ENCODE peak calls at places on chromosomes 2 and 18, in ten cellular contexts. One of them, this sample, is unnamed.

GRCh38 chr2:215314896-215315295 is 3.0 kb downstream of the ATIC start:
- DNase-seq in pons: no peak
- DNase-seq in T-helper 2 cell: no peak
- DNase-seq in IMR-90: no peak
- DNase-seq in KBM-7: no peak
- DNase-seq in KG1: no peak
- DNase-seq in tibial nerve: no peak
- DNase-seq in neural crest cell: no peak
- DNase-seq in RPMI8226: no peak
- DNase-seq in astrocyte of the cerebellum: no peak
- DNase-seq in this sample: no peak

GRCh38 chr2:159157361-159158045 is 129.0 kb downstream of the WDSUB1 start:
- DNase-seq in pons: no peak
- DNase-seq in T-helper 2 cell: no peak
- DNase-seq in IMR-90: peak; percentile 14
- DNase-seq in KBM-7: no peak
- DNase-seq in KG1: no peak
- DNase-seq in tibial nerve: no peak
- DNase-seq in neural crest cell: no peak
- DNase-seq in RPMI8226: no peak
- DNase-seq in astrocyte of the cerebellum: no peak
- DNase-seq in this sample: no peak

GRCh38 chr2:238586931-238587775 is 160.4 kb downstream of the ASB1 start:
- DNase-seq in pons: no peak
- DNase-seq in T-helper 2 cell: no peak
- DNase-seq in IMR-90: no peak
- DNase-seq in KBM-7: no peak
- DNase-seq in KG1: no peak
- DNase-seq in tibial nerve: no peak
- DNase-seq in neural crest cell: no peak
- DNase-seq in RPMI8226: no peak
- DNase-seq in astrocyte of the cerebellum: no peak
- DNase-seq in this sample: no peak

GRCh38 chr2:175684466-175684865 is 317.6 kb downstream of the LNPK start:
- DNase-seq in pons: no peak
- DNase-seq in T-helper 2 cell: no peak
- DNase-seq in IMR-90: no peak
- DNase-seq in KBM-7: no peak
- DNase-seq in KG1: no peak
- DNase-seq in tibial nerve: no peak
- DNase-seq in neural crest cell: no peak
- DNase-seq in RPMI8226: no peak
- DNase-seq in astrocyte of the cerebellum: no peak
- DNase-seq in this sample: no peak

GRCh38 chr2:37827911-37828411 is 97.1 kb upstream of the RMDN2 start:
- DNase-seq in pons: no peak
- DNase-seq in T-helper 2 cell: no peak
- DNase-seq in IMR-90: peak; percentile 89
- DNase-seq in KBM-7: no peak
- DNase-seq in KG1: no peak
- DNase-seq in tibial nerve: no peak
- DNase-seq in neural crest cell: no peak
- DNase-seq in RPMI8226: no peak
- DNase-seq in astrocyte of the cerebellum: no peak
- DNase-seq in this sample: no peak

GRCh38 chr2:109280804-109281203 is 151.8 kb downstream of the SH3RF3 start:
- DNase-seq in pons: no peak
- DNase-seq in T-helper 2 cell: no peak
- DNase-seq in IMR-90: no peak
- DNase-seq in KBM-7: no peak
- DNase-seq in KG1: no peak
- DNase-seq in tibial nerve: no peak
- DNase-seq in neural crest cell: no peak
- DNase-seq in RPMI8226: no peak
- DNase-seq in astrocyte of the cerebellum: no peak
- DNase-seq in this sample: peak; percentile 28

GRCh38 chr18:3211236-3211992 is 8.4 kb downstream of the MYOM1 start:
- DNase-seq in pons: peak; percentile 41
- DNase-seq in T-helper 2 cell: no peak
- DNase-seq in IMR-90: peak; percentile 6
- DNase-seq in KBM-7: no peak
- DNase-seq in KG1: no peak
- DNase-seq in tibial nerve: no peak
- DNase-seq in neural crest cell: no peak
- DNase-seq in RPMI8226: no peak
- DNase-seq in astrocyte of the cerebellum: no peak
- DNase-seq in this sample: no peak

GRCh38 chr2:8761529-8762164 is 75.8 kb downstream of the KIDINS220 start:
- DNase-seq in pons: peak; percentile 75
- DNase-seq in T-helper 2 cell: no peak
- DNase-seq in IMR-90: peak; percentile 60
- DNase-seq in KBM-7: peak; percentile 62
- DNase-seq in KG1: peak; percentile 26
- DNase-seq in tibial nerve: no peak
- DNase-seq in neural crest cell: no peak
- DNase-seq in RPMI8226: peak; percentile 45
- DNase-seq in astrocyte of the cerebellum: peak; percentile 39
- DNase-seq in this sample: no peak

GRCh38 chr2:219249203-219249980 is 3.7 kb upstream of the TUBA4B start:
- DNase-seq in pons: peak; percentile 73
- DNase-seq in T-helper 2 cell: peak; percentile 31
- DNase-seq in IMR-90: peak; percentile 75
- DNase-seq in KBM-7: peak; percentile 74
- DNase-seq in KG1: no peak
- DNase-seq in tibial nerve: peak; percentile 35
- DNase-seq in neural crest cell: no peak
- DNase-seq in RPMI8226: peak; percentile 78
- DNase-seq in astrocyte of the cerebellum: peak; percentile 34
- DNase-seq in this sample: peak; percentile 95

GRCh38 chr18:9876867-9877654 is 8.7 kb upstream of the TXNDC2 start:
- DNase-seq in pons: no peak
- DNase-seq in T-helper 2 cell: no peak
- DNase-seq in IMR-90: peak; percentile 97
- DNase-seq in KBM-7: peak; percentile 26
- DNase-seq in KG1: no peak
- DNase-seq in tibial nerve: no peak
- DNase-seq in neural crest cell: no peak
- DNase-seq in RPMI8226: no peak
- DNase-seq in astrocyte of the cerebellum: peak; percentile 22
- DNase-seq in this sample: no peak

GRCh38 chr18:1846640-1847039 is 724.7 kb downstream of the METTL4 start:
- DNase-seq in pons: no peak
- DNase-seq in T-helper 2 cell: no peak
- DNase-seq in IMR-90: no peak
- DNase-seq in KBM-7: peak; percentile 5
- DNase-seq in KG1: no peak
- DNase-seq in tibial nerve: no peak
- DNase-seq in neural crest cell: no peak
- DNase-seq in RPMI8226: no peak
- DNase-seq in astrocyte of the cerebellum: peak; percentile 74
- DNase-seq in this sample: no peak

GRCh38 chr2:38207168-38207567 is 131.2 kb upstream of the CYP1B1 start:
- DNase-seq in pons: no peak
- DNase-seq in T-helper 2 cell: no peak
- DNase-seq in IMR-90: no peak
- DNase-seq in KBM-7: no peak
- DNase-seq in KG1: no peak
- DNase-seq in tibial nerve: no peak
- DNase-seq in neural crest cell: no peak
- DNase-seq in RPMI8226: no peak
- DNase-seq in astrocyte of the cerebellum: peak; percentile 62
- DNase-seq in this sample: no peak

GRCh38 chr2:25322313-25322712 is 19.4 kb downstream of the DNMT3A start:
- DNase-seq in pons: no peak
- DNase-seq in T-helper 2 cell: no peak
- DNase-seq in IMR-90: no peak
- DNase-seq in KBM-7: no peak
- DNase-seq in KG1: no peak
- DNase-seq in tibial nerve: no peak
- DNase-seq in neural crest cell: no peak
- DNase-seq in RPMI8226: no peak
- DNase-seq in astrocyte of the cerebellum: no peak
- DNase-seq in this sample: no peak

GRCh38 chr2:165874445-165875039 is 79.0 kb downstream of the TTC21B start:
- DNase-seq in pons: peak; percentile 81
- DNase-seq in T-helper 2 cell: no peak
- DNase-seq in IMR-90: peak; percentile 75
- DNase-seq in KBM-7: peak; percentile 52
- DNase-seq in KG1: peak; percentile 12
- DNase-seq in tibial nerve: no peak
- DNase-seq in neural crest cell: no peak
- DNase-seq in RPMI8226: peak; percentile 65
- DNase-seq in astrocyte of the cerebellum: peak; percentile 73
- DNase-seq in this sample: no peak

GRCh38 chr18:10418836-10419235 is 35.6 kb upstream of the APCDD1 start:
- DNase-seq in pons: no peak
- DNase-seq in T-helper 2 cell: no peak
- DNase-seq in IMR-90: no peak
- DNase-seq in KBM-7: no peak
- DNase-seq in KG1: no peak
- DNase-seq in tibial nerve: no peak
- DNase-seq in neural crest cell: no peak
- DNase-seq in RPMI8226: no peak
- DNase-seq in astrocyte of the cerebellum: no peak
- DNase-seq in this sample: no peak

GRCh38 chr2:156615836-156616322 is 179.7 kb downstream of the GPD2 start:
- DNase-seq in pons: no peak
- DNase-seq in T-helper 2 cell: no peak
- DNase-seq in IMR-90: no peak
- DNase-seq in KBM-7: no peak
- DNase-seq in KG1: no peak
- DNase-seq in tibial nerve: no peak
- DNase-seq in neural crest cell: no peak
- DNase-seq in RPMI8226: no peak
- DNase-seq in astrocyte of the cerebellum: no peak
- DNase-seq in this sample: no peak

GRCh38 chr2:219441451-219442205 is 7.0 kb downstream of the SPEG start:
- DNase-seq in pons: no peak
- DNase-seq in T-helper 2 cell: peak; percentile 54
- DNase-seq in IMR-90: peak; percentile 54
- DNase-seq in KBM-7: no peak
- DNase-seq in KG1: no peak
- DNase-seq in tibial nerve: no peak
- DNase-seq in neural crest cell: no peak
- DNase-seq in RPMI8226: peak; percentile 17
- DNase-seq in astrocyte of the cerebellum: no peak
- DNase-seq in this sample: peak; percentile 51

GRCh38 chr2:162091325-162092007 is 17.5 kb upstream of the DPP4 start:
- DNase-seq in pons: no peak
- DNase-seq in T-helper 2 cell: peak; percentile 7
- DNase-seq in IMR-90: peak; percentile 42
- DNase-seq in KBM-7: no peak
- DNase-seq in KG1: no peak
- DNase-seq in tibial nerve: no peak
- DNase-seq in neural crest cell: no peak
- DNase-seq in RPMI8226: no peak
- DNase-seq in astrocyte of the cerebellum: no peak
- DNase-seq in this sample: no peak

GRCh38 chr2:239765076-239765845 is 259.9 kb downstream of the NDUFA10 start:
- DNase-seq in pons: no peak
- DNase-seq in T-helper 2 cell: no peak
- DNase-seq in IMR-90: no peak
- DNase-seq in KBM-7: no peak
- DNase-seq in KG1: no peak
- DNase-seq in tibial nerve: no peak
- DNase-seq in neural crest cell: no peak
- DNase-seq in RPMI8226: no peak
- DNase-seq in astrocyte of the cerebellum: no peak
- DNase-seq in this sample: no peak

GRCh38 chr18:12236934-12237832 is 17.0 kb upstream of the CIDEA start:
- DNase-seq in pons: peak; percentile 9
- DNase-seq in T-helper 2 cell: peak; percentile 35
- DNase-seq in IMR-90: peak; percentile 36
- DNase-seq in KBM-7: peak; percentile 86
- DNase-seq in KG1: peak; percentile 58
- DNase-seq in tibial nerve: peak; percentile 65
- DNase-seq in neural crest cell: peak; percentile 94
- DNase-seq in RPMI8226: peak; percentile 82
- DNase-seq in astrocyte of the cerebellum: no peak
- DNase-seq in this sample: peak; percentile 76

GRCh38 chr2:186068154-186068826 is 329.7 kb downstream of the FSIP2 start:
- DNase-seq in pons: no peak
- DNase-seq in T-helper 2 cell: no peak
- DNase-seq in IMR-90: no peak
- DNase-seq in KBM-7: no peak
- DNase-seq in KG1: no peak
- DNase-seq in tibial nerve: no peak
- DNase-seq in neural crest cell: no peak
- DNase-seq in RPMI8226: peak; percentile 81
- DNase-seq in astrocyte of the cerebellum: peak; percentile 19
- DNase-seq in this sample: no peak

GRCh38 chr2:43127208-43127940 is 99.0 kb downstream of the ZFP36L2 start:
- DNase-seq in pons: no peak
- DNase-seq in T-helper 2 cell: peak; percentile 84
- DNase-seq in IMR-90: no peak
- DNase-seq in KBM-7: peak; percentile 81
- DNase-seq in KG1: peak; percentile 39
- DNase-seq in tibial nerve: no peak
- DNase-seq in neural crest cell: peak; percentile 44
- DNase-seq in RPMI8226: peak; percentile 83
- DNase-seq in astrocyte of the cerebellum: no peak
- DNase-seq in this sample: peak; percentile 48

GRCh38 chr2:9780368-9781130 is 62.7 kb upstream of the TAF1B start:
- DNase-seq in pons: no peak
- DNase-seq in T-helper 2 cell: no peak
- DNase-seq in IMR-90: no peak
- DNase-seq in KBM-7: peak; percentile 31
- DNase-seq in KG1: no peak
- DNase-seq in tibial nerve: no peak
- DNase-seq in neural crest cell: no peak
- DNase-seq in RPMI8226: peak; percentile 55
- DNase-seq in astrocyte of the cerebellum: no peak
- DNase-seq in this sample: no peak

GRCh38 chr2:2848621-2849443 is 517.8 kb upstream of the MYT1L start:
- DNase-seq in pons: no peak
- DNase-seq in T-helper 2 cell: no peak
- DNase-seq in IMR-90: no peak
- DNase-seq in KBM-7: no peak
- DNase-seq in KG1: no peak
- DNase-seq in tibial nerve: no peak
- DNase-seq in neural crest cell: no peak
- DNase-seq in RPMI8226: peak; percentile 91
- DNase-seq in astrocyte of the cerebellum: no peak
- DNase-seq in this sample: no peak

This sample was measured in thyroid gland.